ENCODE peak calls at places on chromosome 9, in ten cellular contexts. A is sigmoid colon, Z is spleen, T is body of pancreas, U is tibial artery, V is neuronal stem cell, G is aorta, K is adrenal gland, P is IMR-90, F is SJSA1. O is an unnamed sample.

GRCh38 chr9:133657120-133657661 is 21.0 kb downstream of the DBH start:
- DNase-seq in P (peak; percentile 7), V (no peak), F (no peak), Z (no peak), U (no peak), G (no peak), K (no peak), A (no peak), T (no peak), O (no peak)

GRCh38 chr9:4984171-4984570 is 901 bp upstream of the JAK2 start:
- DNase-seq in A (no peak), K (no peak), Z (no peak), F (no peak), T (no peak), U (no peak), G (no peak), P (no peak), V (no peak), O (peak; percentile 68)

GRCh38 chr9:97564291-97565175 is 63.1 kb downstream of the TMOD1 start:
- DNase-seq in T (no peak), U (peak; percentile 87), F (peak; percentile 9), G (no peak), A (peak; percentile 71), V (no peak), K (peak; percentile 92), P (peak; percentile 78), Z (peak; percentile 42), O (peak; percentile 68)

GRCh38 chr9:36101916-36102741 is 34.4 kb upstream of the GLIPR2 start:
- DNase-seq in U (no peak), P (peak; percentile 100), A (no peak), T (no peak), Z (no peak), V (no peak), K (peak; percentile 80), F (peak; percentile 93), G (no peak), O (peak; percentile 59)

GRCh38 chr9:117535439-117535838 is 120.6 kb upstream of the ASTN2 start:
- DNase-seq in G (no peak), K (no peak), P (no peak), F (no peak), A (no peak), T (no peak), V (no peak), U (no peak), Z (no peak), O (peak; percentile 27)

GRCh38 chr9:97484134-97484533 is 17.3 kb upstream of the TMOD1 start:
- DNase-seq in T (no peak), F (no peak), A (no peak), Z (no peak), U (no peak), V (no peak), K (peak; percentile 59), P (no peak), G (no peak), O (no peak)

GRCh38 chr9:89746385-89747116 is 141.7 kb downstream of the GADD45G start:
- DNase-seq in P (no peak), Z (no peak), U (no peak), V (no peak), T (peak; percentile 77), G (no peak), K (no peak), F (no peak), A (peak; percentile 78), O (peak; percentile 69)

GRCh38 chr9:134040176-134040565 is 14.9 kb downstream of the BRD3OS start:
- DNase-seq in T (no peak), U (no peak), A (no peak), F (no peak), G (peak; percentile 40), P (no peak), Z (peak; percentile 65), K (no peak), V (no peak), O (no peak)

GRCh38 chr9:123371805-123372590 is 16.0 kb downstream of the CRB2 start:
- DNase-seq in A (no peak), P (no peak), Z (no peak), F (no peak), G (no peak), V (no peak), U (no peak), T (no peak), K (no peak), O (no peak)

GRCh38 chr9:114098660-114099522 is at the start of gene KIF12:
- DNase-seq in K (no peak), A (no peak), U (peak; percentile 48), P (no peak), V (peak; percentile 44), Z (no peak), G (no peak), F (no peak), T (peak; percentile 82), O (peak; percentile 91)

GRCh38 chr9:20930836-20931235 is 100.6 kb downstream of the HACD4 start:
- DNase-seq in U (no peak), P (no peak), G (no peak), Z (no peak), K (no peak), V (no peak), T (no peak), A (no peak), F (no peak), O (no peak)

GRCh38 chr9:110777201-110777842 is 108.7 kb downstream of the MUSK start:
- DNase-seq in G (no peak), K (no peak), T (no peak), A (no peak), P (peak; percentile 36), U (no peak), V (peak; percentile 33), Z (no peak), F (no peak), O (no peak)

GRCh38 chr9:87894998-87895625 is 12.4 kb downstream of the SPATA31E1 start:
- DNase-seq in P (no peak), V (no peak), U (no peak), A (no peak), G (no peak), K (no peak), F (no peak), Z (no peak), T (no peak), O (no peak)

GRCh38 chr9:137417161-137418021 is 5.6 kb downstream of the EXD3 start:
- DNase-seq in U (no peak), V (no peak), Z (peak; percentile 82), K (no peak), P (no peak), G (peak; percentile 55), A (no peak), F (no peak), T (no peak), O (no peak)

GRCh38 chr9:85925493-85925892 is 15.5 kb upstream of the NAA35 start:
- DNase-seq in G (no peak), P (no peak), V (no peak), K (no peak), T (no peak), A (no peak), F (no peak), Z (no peak), U (no peak), O (no peak)

GRCh38 chr9:99121604-99122003 is 16.7 kb downstream of the TGFBR1 start:
- DNase-seq in A (no peak), G (no peak), Z (no peak), P (no peak), U (no peak), F (no peak), K (no peak), T (no peak), V (no peak), O (no peak)
- H3K4me1 ChIP-seq in A (peaks cover 74% of the 10 kb centered on the region), G (no peaks in the 10 kb centered on the region), Z (peaks cover 61% of the 10 kb centered on the region), P (peaks cover 8% of the 10 kb centered on the region), U (peaks cover 71% of the 10 kb centered on the region), F (no peaks in the 10 kb centered on the region), K (peaks cover 24% of the 10 kb centered on the region), T (no peaks in the 10 kb centered on the region), V (no peaks in the 10 kb centered on the region), O (no peaks in the 10 kb centered on the region)

DNA sequence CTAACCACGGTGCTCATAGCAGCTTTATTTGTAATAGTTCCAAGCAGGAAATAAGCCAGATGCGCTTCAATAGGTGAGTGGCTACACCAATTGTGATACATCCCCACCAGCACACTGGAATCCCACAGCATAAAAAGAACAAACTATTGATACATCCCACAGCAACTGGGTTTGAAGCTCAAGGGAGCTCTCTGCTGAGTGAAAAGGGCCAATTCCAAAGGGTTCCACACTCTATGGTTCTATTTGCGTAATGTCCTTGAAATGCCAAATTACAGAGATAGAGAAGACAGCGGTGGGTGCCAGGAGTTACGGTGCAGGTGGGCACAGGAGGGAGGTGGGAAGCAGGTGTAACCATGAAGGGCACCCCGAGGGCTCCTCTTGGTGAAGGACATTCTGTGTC is 155.3 kb upstream of the PPP1R26 start:
- DNase-seq in A (no peak), G (no peak), P (no peak), U (no peak), T (no peak), Z (no peak), F (no peak), K (no peak), V (no peak), O (no peak)
- H3K27me3 ChIP-seq in A (no peaks in the 10 kb centered on the region), G (no peaks in the 10 kb centered on the region), P (no peaks in the 10 kb centered on the region), U (peaks cover 41% of the 10 kb centered on the region), T (no peaks in the 10 kb centered on the region), Z (peaks cover 62% of the 10 kb centered on the region), F (peaks cover under 1% of the 10 kb centered on the region), K (no peaks in the 10 kb centered on the region), V (no peaks in the 10 kb centered on the region), O (no peaks in the 10 kb centered on the region)

DNA sequence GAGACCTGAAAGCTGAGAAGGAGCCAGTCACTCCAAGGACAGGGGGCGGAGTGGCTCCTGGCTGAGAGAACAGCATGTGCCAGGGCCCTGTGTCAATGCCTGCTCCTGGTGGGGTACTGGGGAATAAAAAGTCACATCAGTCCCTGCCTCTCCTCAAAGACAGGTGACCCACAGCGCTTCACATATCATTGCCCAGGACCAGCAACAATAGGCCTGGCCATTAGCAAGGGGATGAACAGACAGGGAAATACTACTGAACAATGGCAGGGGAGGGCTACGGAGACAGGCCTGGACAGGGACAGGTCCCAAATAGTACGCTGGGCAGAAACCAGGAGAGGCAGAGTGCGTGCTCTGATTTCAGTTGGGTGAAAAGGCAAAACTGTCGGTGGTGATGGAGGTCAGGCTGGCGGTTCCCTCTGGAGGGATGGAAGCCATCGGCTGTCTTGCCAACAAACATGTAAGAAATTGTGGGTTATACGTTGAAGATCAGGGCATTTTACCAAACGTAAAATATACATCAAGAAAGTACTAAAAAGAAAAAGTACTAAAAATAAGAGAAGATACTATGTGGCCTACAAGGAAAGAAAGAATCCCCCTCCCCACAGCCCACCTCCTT is 64.2 kb downstream of the C9orf50 start:
- DNase-seq in A (no peak), F (no peak), Z (no peak), K (no peak), U (no peak), T (no peak), G (no peak), V (no peak), P (no peak), O (no peak)
- H3K27ac ChIP-seq in A (no peak overlapping the region), F (peak overlapping the region; percentile 82), Z (peak overlapping the region; percentile 57), K (no peak overlapping the region), U (no peak overlapping the region), T (peak overlapping the region; percentile 79), G (no peak overlapping the region), V (peak overlapping the region; percentile 99), P (peak overlapping the region; percentile 91), O (peak overlapping the region; percentile 84)

DNA sequence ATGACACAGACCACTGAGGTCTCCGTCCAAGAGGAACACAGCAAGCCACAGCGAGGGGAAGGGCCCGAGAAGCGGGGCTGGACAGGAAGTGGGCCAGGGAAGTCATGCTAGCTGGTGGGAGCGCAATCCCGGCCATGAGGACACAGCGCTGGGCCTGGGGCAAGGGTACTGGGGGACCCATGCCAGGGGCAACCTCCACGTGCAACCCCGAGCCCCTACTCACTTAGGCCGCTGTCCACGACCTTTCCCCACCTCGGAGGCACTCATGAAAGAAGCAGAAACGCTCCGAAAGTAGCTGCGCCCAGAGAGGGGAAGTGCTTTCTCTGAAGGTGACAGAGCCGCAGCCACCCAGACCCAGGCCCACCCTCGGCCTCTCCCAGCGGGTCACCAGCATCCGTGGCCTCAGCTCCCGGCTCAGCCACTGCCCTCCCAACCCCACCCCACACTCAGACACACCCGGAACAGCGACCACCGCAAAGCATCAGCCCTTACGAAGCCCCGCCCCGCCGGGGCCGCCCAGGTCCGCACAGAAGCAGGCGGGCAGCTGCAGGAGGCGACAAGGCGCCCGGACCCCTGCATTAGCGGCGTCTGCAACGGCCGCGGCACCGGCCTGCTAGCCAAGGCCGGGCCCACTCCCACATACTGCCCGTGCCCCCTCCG is 782 bp downstream of the BICD2 start:
- DNase-seq in A (peak; percentile 75), F (peak; percentile 18), G (peak; percentile 63), Z (peak; percentile 93), T (peak; percentile 37), V (peak; percentile 35), U (no peak), P (no peak), K (no peak), O (peak; percentile 66)
- H3K4me1 ChIP-seq in A (peaks cover 58% of the 10 kb centered on the region), F (peaks cover 17% of the 10 kb centered on the region), G (no peaks in the 10 kb centered on the region), Z (peaks cover 53% of the 10 kb centered on the region), T (peaks cover 41% of the 10 kb centered on the region), V (peaks cover 16% of the 10 kb centered on the region), U (peaks cover 49% of the 10 kb centered on the region), P (peaks cover 11% of the 10 kb centered on the region), K (peaks cover 48% of the 10 kb centered on the region), O (peaks cover 17% of the 10 kb centered on the region)